ENCODE peak calls at places on chromosome 18, in ten cellular contexts. One of them, this sample, is unnamed.

GRCh38 chr18:45836242-45837215 is 11.1 kb downstream of the SIGLEC15 start:
- DNase-seq in K562: no peak
- DNase-seq in kidney: no peak
- DNase-seq in psoas muscle: no peak
- DNase-seq in neural progenitor cell: peak
- DNase-seq in A549: no peak
- DNase-seq in foreskin keratinocyte: no peak
- DNase-seq in choroid plexus epithelial cell: no peak
- DNase-seq in nephron progenitor cell: no peak
- DNase-seq in WTC11: no peak
- DNase-seq in this sample: no peak

GRCh38 chr18:70522183-70522582 is 233.3 kb downstream of the SOCS6 start:
- DNase-seq in K562: no peak
- DNase-seq in kidney: no peak
- DNase-seq in psoas muscle: no peak
- DNase-seq in neural progenitor cell: no peak
- DNase-seq in A549: no peak
- DNase-seq in foreskin keratinocyte: no peak
- DNase-seq in choroid plexus epithelial cell: no peak
- DNase-seq in nephron progenitor cell: no peak
- DNase-seq in WTC11: no peak
- DNase-seq in this sample: no peak

GRCh38 chr18:10453885-10454772 is at the start of gene APCDD1:
- DNase-seq in K562: no peak
- DNase-seq in kidney: peak
- DNase-seq in psoas muscle: peak
- DNase-seq in neural progenitor cell: peak
- DNase-seq in A549: peak
- DNase-seq in foreskin keratinocyte: no peak
- DNase-seq in choroid plexus epithelial cell: no peak
- DNase-seq in nephron progenitor cell: peak
- DNase-seq in WTC11: peak
- DNase-seq in this sample: no peak

GRCh38 chr18:9174302-9174701 is 37.7 kb downstream of the ANKRD12 start:
- DNase-seq in K562: no peak
- DNase-seq in kidney: no peak
- DNase-seq in psoas muscle: no peak
- DNase-seq in neural progenitor cell: no peak
- DNase-seq in A549: no peak
- DNase-seq in foreskin keratinocyte: no peak
- DNase-seq in choroid plexus epithelial cell: no peak
- DNase-seq in nephron progenitor cell: no peak
- DNase-seq in WTC11: no peak
- DNase-seq in this sample: no peak

GRCh38 chr18:28767201-28767600 is 590.3 kb upstream of the CDH2 start:
- DNase-seq in K562: no peak
- DNase-seq in kidney: no peak
- DNase-seq in psoas muscle: no peak
- DNase-seq in neural progenitor cell: no peak
- DNase-seq in A549: no peak
- DNase-seq in foreskin keratinocyte: no peak
- DNase-seq in choroid plexus epithelial cell: peak
- DNase-seq in nephron progenitor cell: no peak
- DNase-seq in WTC11: no peak
- DNase-seq in this sample: peak

GRCh38 chr18:6414723-6415362 is at the start of gene L3MBTL4:
- DNase-seq in K562: no peak
- DNase-seq in kidney: peak
- DNase-seq in psoas muscle: peak
- DNase-seq in neural progenitor cell: peak
- DNase-seq in A549: no peak
- DNase-seq in foreskin keratinocyte: no peak
- DNase-seq in choroid plexus epithelial cell: no peak
- DNase-seq in nephron progenitor cell: peak
- DNase-seq in WTC11: peak
- DNase-seq in this sample: no peak

GRCh38 chr18:68172842-68173549 is 541.9 kb downstream of the TMX3 start:
- DNase-seq in K562: no peak
- DNase-seq in kidney: peak
- DNase-seq in psoas muscle: no peak
- DNase-seq in neural progenitor cell: peak
- DNase-seq in A549: no peak
- DNase-seq in foreskin keratinocyte: no peak
- DNase-seq in choroid plexus epithelial cell: peak
- DNase-seq in nephron progenitor cell: no peak
- DNase-seq in WTC11: peak
- DNase-seq in this sample: no peak

GRCh38 chr18:70074091-70074490 is 126.4 kb upstream of the CD226 start:
- DNase-seq in K562: no peak
- DNase-seq in kidney: no peak
- DNase-seq in psoas muscle: no peak
- DNase-seq in neural progenitor cell: no peak
- DNase-seq in A549: no peak
- DNase-seq in foreskin keratinocyte: no peak
- DNase-seq in choroid plexus epithelial cell: peak
- DNase-seq in nephron progenitor cell: no peak
- DNase-seq in WTC11: no peak
- DNase-seq in this sample: no peak

GRCh38 chr18:24530630-24531111 is 70.2 kb downstream of the HRH4 start:
- DNase-seq in K562: no peak
- DNase-seq in kidney: no peak
- DNase-seq in psoas muscle: no peak
- DNase-seq in neural progenitor cell: no peak
- DNase-seq in A549: no peak
- DNase-seq in foreskin keratinocyte: peak
- DNase-seq in choroid plexus epithelial cell: peak
- DNase-seq in nephron progenitor cell: peak
- DNase-seq in WTC11: no peak
- DNase-seq in this sample: peak

GRCh38 chr18:14086459-14087231 is 45.6 kb downstream of the ZNF519 start:
- DNase-seq in K562: peak
- DNase-seq in kidney: no peak
- DNase-seq in psoas muscle: no peak
- DNase-seq in neural progenitor cell: peak
- DNase-seq in A549: peak
- DNase-seq in foreskin keratinocyte: peak
- DNase-seq in choroid plexus epithelial cell: peak
- DNase-seq in nephron progenitor cell: peak
- DNase-seq in WTC11: peak
- DNase-seq in this sample: peak

DNA sequence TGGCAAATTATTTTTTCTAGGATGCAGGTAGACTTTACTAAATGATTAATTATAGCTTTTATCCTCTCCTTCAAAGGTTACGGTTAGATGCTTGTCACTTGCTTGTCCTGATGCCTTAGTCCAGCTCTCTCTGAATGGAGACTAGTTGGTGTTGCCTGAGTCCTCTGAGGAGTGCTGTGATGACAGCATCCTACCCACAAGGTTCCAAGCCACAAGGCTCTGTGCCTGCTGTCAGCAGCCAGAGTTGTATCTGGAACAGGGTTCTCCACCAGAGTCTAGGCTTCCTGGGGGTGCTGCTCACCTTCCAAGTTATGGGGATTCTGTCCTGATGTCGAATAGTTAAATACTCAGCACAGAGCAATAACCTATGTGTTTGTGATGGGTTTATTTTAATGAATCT is 125.7 kb downstream of the GALNT1 start:
- DNase-seq in K562: no peak
- DNase-seq in kidney: no peak
- DNase-seq in psoas muscle: no peak
- DNase-seq in neural progenitor cell: no peak
- DNase-seq in A549: no peak
- DNase-seq in foreskin keratinocyte: no peak
- DNase-seq in choroid plexus epithelial cell: no peak
- DNase-seq in nephron progenitor cell: no peak
- DNase-seq in WTC11: no peak
- DNase-seq in this sample: no peak
- TF ChIP-seq CTCF in K562: no peak
- TF ChIP-seq CTCF in kidney: no peak
- TF ChIP-seq CTCF in psoas muscle: no peak
- TF ChIP-seq CTCF in neural progenitor cell: no peak
- TF ChIP-seq CTCF in A549: no peak
- TF ChIP-seq CTCF in foreskin keratinocyte: no peak
- TF ChIP-seq CTCF in choroid plexus epithelial cell: no peak
- TF ChIP-seq CTCF in nephron progenitor cell: no peak
- TF ChIP-seq CTCF in WTC11: no peak
- TF ChIP-seq CTCF in this sample: no peak

DNA sequence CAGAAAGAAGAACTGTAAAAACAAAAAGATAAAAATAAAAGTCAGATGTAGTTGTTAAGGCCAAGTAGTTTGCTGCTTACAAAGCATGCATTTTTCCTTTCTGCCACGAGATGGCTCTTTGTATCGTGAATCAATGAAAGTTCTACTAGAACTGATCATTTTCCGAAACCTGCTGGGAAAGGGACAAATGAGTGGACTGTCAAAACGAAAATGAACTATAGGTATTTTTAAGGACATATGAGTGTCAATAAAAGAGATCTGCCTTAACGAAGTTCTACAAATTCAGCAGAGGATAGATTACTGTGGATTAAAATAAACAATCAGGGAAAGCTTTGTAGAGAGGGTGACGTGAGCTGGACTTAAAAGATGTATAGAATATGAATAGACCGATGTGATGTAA is 15.0 kb upstream of the ELOA2 start:
- DNase-seq in K562: peak
- DNase-seq in kidney: no peak
- DNase-seq in psoas muscle: no peak
- DNase-seq in neural progenitor cell: peak
- DNase-seq in A549: no peak
- DNase-seq in foreskin keratinocyte: no peak
- DNase-seq in choroid plexus epithelial cell: peak
- DNase-seq in nephron progenitor cell: no peak
- DNase-seq in WTC11: no peak
- DNase-seq in this sample: peak
- TF ChIP-seq CTCF in K562: peak
- TF ChIP-seq CTCF in kidney: peak
- TF ChIP-seq CTCF in psoas muscle: peak
- TF ChIP-seq CTCF in neural progenitor cell: peak
- TF ChIP-seq CTCF in A549: peak
- TF ChIP-seq CTCF in foreskin keratinocyte: peak
- TF ChIP-seq CTCF in choroid plexus epithelial cell: peak
- TF ChIP-seq CTCF in nephron progenitor cell: peak
- TF ChIP-seq CTCF in WTC11: no peak
- TF ChIP-seq CTCF in this sample: peak

GRCh38 chr18:77478619-77479018 is 229.0 kb downstream of the GALR1 start:
- DNase-seq in K562: no peak
- DNase-seq in kidney: no peak
- DNase-seq in psoas muscle: peak
- DNase-seq in neural progenitor cell: no peak
- DNase-seq in A549: no peak
- DNase-seq in foreskin keratinocyte: no peak
- DNase-seq in choroid plexus epithelial cell: peak
- DNase-seq in nephron progenitor cell: no peak
- DNase-seq in WTC11: no peak
- DNase-seq in this sample: no peak
- TF ChIP-seq CTCF in K562: peak
- TF ChIP-seq CTCF in kidney: no peak
- TF ChIP-seq CTCF in psoas muscle: no peak
- TF ChIP-seq CTCF in neural progenitor cell: peak
- TF ChIP-seq CTCF in A549: no peak
- TF ChIP-seq CTCF in foreskin keratinocyte: no peak
- TF ChIP-seq CTCF in choroid plexus epithelial cell: peak
- TF ChIP-seq CTCF in nephron progenitor cell: no peak
- TF ChIP-seq CTCF in WTC11: no peak
- TF ChIP-seq CTCF in this sample: no peak

GRCh38 chr18:61894751-61895524 is 2.1 kb upstream of the RNF152 start:
- DNase-seq in K562: no peak
- DNase-seq in kidney: no peak
- DNase-seq in psoas muscle: no peak
- DNase-seq in neural progenitor cell: peak
- DNase-seq in A549: peak
- DNase-seq in foreskin keratinocyte: no peak
- DNase-seq in choroid plexus epithelial cell: no peak
- DNase-seq in nephron progenitor cell: no peak
- DNase-seq in WTC11: no peak
- DNase-seq in this sample: no peak

GRCh38 chr18:61896118-61896517 is 3.3 kb upstream of the RNF152 start:
- DNase-seq in K562: no peak
- DNase-seq in kidney: no peak
- DNase-seq in psoas muscle: no peak
- DNase-seq in neural progenitor cell: no peak
- DNase-seq in A549: no peak
- DNase-seq in foreskin keratinocyte: no peak
- DNase-seq in choroid plexus epithelial cell: no peak
- DNase-seq in nephron progenitor cell: no peak
- DNase-seq in WTC11: no peak
- DNase-seq in this sample: no peak

GRCh38 chr18:61893304-61893970 is 630 bp upstream of the RNF152 start:
- DNase-seq in K562: peak
- DNase-seq in kidney: peak
- DNase-seq in psoas muscle: peak
- DNase-seq in neural progenitor cell: peak
- DNase-seq in A549: peak
- DNase-seq in foreskin keratinocyte: no peak
- DNase-seq in choroid plexus epithelial cell: peak
- DNase-seq in nephron progenitor cell: peak
- DNase-seq in WTC11: peak
- DNase-seq in this sample: no peak

GRCh38 chr18:61892683-61893303 is at the start of gene RNF152:
- DNase-seq in K562: no peak
- DNase-seq in kidney: peak
- DNase-seq in psoas muscle: peak
- DNase-seq in neural progenitor cell: peak
- DNase-seq in A549: peak
- DNase-seq in foreskin keratinocyte: no peak
- DNase-seq in choroid plexus epithelial cell: peak
- DNase-seq in nephron progenitor cell: peak
- DNase-seq in WTC11: peak
- DNase-seq in this sample: peak

GRCh38 chr18:61893971-61894750 is 1.4 kb upstream of the RNF152 start:
- DNase-seq in K562: peak
- DNase-seq in kidney: peak
- DNase-seq in psoas muscle: peak
- DNase-seq in neural progenitor cell: peak
- DNase-seq in A549: peak
- DNase-seq in foreskin keratinocyte: peak
- DNase-seq in choroid plexus epithelial cell: peak
- DNase-seq in nephron progenitor cell: peak
- DNase-seq in WTC11: peak
- DNase-seq in this sample: peak
- TF ChIP-seq CTCF in K562: no peak
- TF ChIP-seq CTCF in kidney: peak
- TF ChIP-seq CTCF in psoas muscle: peak
- TF ChIP-seq CTCF in neural progenitor cell: peak
- TF ChIP-seq CTCF in A549: no peak
- TF ChIP-seq CTCF in foreskin keratinocyte: peak
- TF ChIP-seq CTCF in choroid plexus epithelial cell: peak
- TF ChIP-seq CTCF in nephron progenitor cell: no peak
- TF ChIP-seq CTCF in WTC11: no peak
- TF ChIP-seq CTCF in this sample: peak

GRCh38 chr18:55844373-55844772 is 256.4 kb upstream of the TCF4 start:
- DNase-seq in K562: no peak
- DNase-seq in kidney: no peak
- DNase-seq in psoas muscle: no peak
- DNase-seq in neural progenitor cell: no peak
- DNase-seq in A549: no peak
- DNase-seq in foreskin keratinocyte: no peak
- DNase-seq in choroid plexus epithelial cell: peak
- DNase-seq in nephron progenitor cell: no peak
- DNase-seq in WTC11: no peak
- DNase-seq in this sample: no peak
- TF ChIP-seq CTCF in K562: no peak
- TF ChIP-seq CTCF in kidney: no peak
- TF ChIP-seq CTCF in psoas muscle: no peak
- TF ChIP-seq CTCF in neural progenitor cell: no peak
- TF ChIP-seq CTCF in A549: no peak
- TF ChIP-seq CTCF in foreskin keratinocyte: no peak
- TF ChIP-seq CTCF in choroid plexus epithelial cell: no peak
- TF ChIP-seq CTCF in nephron progenitor cell: no peak
- TF ChIP-seq CTCF in WTC11: no peak
- TF ChIP-seq CTCF in this sample: no peak

This sample was measured in bronchial epithelial cell.